ENCODE peak calls at places on chromosomes 3 and 15, in seven cellular contexts. V is uterus; O is IMR-90; J is CD8-positive, alpha-beta T cell; F is foreskin fibroblast; Y is epithelial cell of proximal tubule; D is GM23338. W is an unnamed sample.
A peak's percentile ranks its signal among the peaks of the same experiment; 100 is the strongest.

GRCh38 chr3:38489766-38490165 is 6.4 kb upstream of the EXOG start:
- DNase-seq in V (no peak), O (no peak), J (no peak), F (no peak), Y (no peak), D (no peak), W (no peak)

GRCh38 chr15:95850837-95851236 is 479.7 kb upstream of the NR2F2 start:
- DNase-seq in V (no peak), O (no peak), J (no peak), F (no peak), Y (no peak), D (no peak), W (no peak)

GRCh38 chr15:63044077-63044644 is 1.6 kb downstream of the TPM1 start:
- DNase-seq in V (no peak), O (no peak), J (no peak), F (no peak), Y (no peak), D (no peak), W (no peak)

GRCh38 chr3:101687142-101687931 is 819 bp upstream of the RPL24 start:
- DNase-seq in V (no peak), O (no peak), J (no peak), F (peak; percentile 21), Y (no peak), D (no peak), W (peak; percentile 32)

GRCh38 chr3:128123538-128124368 is at the start of gene RUVBL1:
- DNase-seq in V (peak; percentile 97), O (peak; percentile 96), J (peak; percentile 95), F (peak; percentile 100), Y (peak; percentile 58), D (peak; percentile 99), W (peak; percentile 93)

GRCh38 chr15:48459571-48460461 is 128.6 kb downstream of the DUT start:
- DNase-seq in V (no peak), O (peak; percentile 79), J (no peak), F (peak; percentile 80), Y (no peak), D (no peak), W (peak; percentile 34)

GRCh38 chr3:33229947-33230346 is 11.3 kb upstream of the SUSD5 start:
- DNase-seq in V (no peak), O (no peak), J (no peak), F (no peak), Y (no peak), D (no peak), W (no peak)

GRCh38 chr15:75891895-75892294 is 11.8 kb upstream of the FBXO22 start:
- DNase-seq in V (no peak), O (peak; percentile 96), J (no peak), F (peak; percentile 87), Y (peak; percentile 68), D (no peak), W (peak; percentile 76)

GRCh38 chr15:40852529-40852928 is 8.7 kb downstream of the SPINT1 start:
- DNase-seq in V (no peak), O (no peak), J (no peak), F (no peak), Y (no peak), D (no peak), W (no peak)

GRCh38 chr3:67082533-67083024 is 84.5 kb downstream of the KBTBD8 start:
- DNase-seq in V (no peak), O (no peak), J (no peak), F (no peak), Y (no peak), D (no peak), W (no peak)

GRCh38 chr15:64341961-64342360 is 14.0 kb downstream of the CSNK1G1 start:
- DNase-seq in V (no peak), O (no peak), J (no peak), F (no peak), Y (no peak), D (peak; percentile 13), W (no peak)

GRCh38 chr3:73815966-73816365 is 191.2 kb upstream of the PDZRN3 start:
- DNase-seq in V (no peak), O (no peak), J (no peak), F (no peak), Y (no peak), D (no peak), W (peak; percentile 67)

GRCh38 chr3:73812054-73812453 is 187.3 kb upstream of the PDZRN3 start:
- DNase-seq in V (no peak), O (no peak), J (no peak), F (no peak), Y (no peak), D (no peak), W (no peak)

GRCh38 chr3:73813978-73814292 is 189.2 kb upstream of the PDZRN3 start:
- DNase-seq in V (no peak), O (no peak), J (no peak), F (no peak), Y (no peak), D (no peak), W (no peak)

GRCh38 chr3:73808862-73809509 is 184.2 kb upstream of the PDZRN3 start:
- DNase-seq in V (no peak), O (no peak), J (no peak), F (no peak), Y (no peak), D (peak; percentile 14), W (peak; percentile 88)

DNA sequence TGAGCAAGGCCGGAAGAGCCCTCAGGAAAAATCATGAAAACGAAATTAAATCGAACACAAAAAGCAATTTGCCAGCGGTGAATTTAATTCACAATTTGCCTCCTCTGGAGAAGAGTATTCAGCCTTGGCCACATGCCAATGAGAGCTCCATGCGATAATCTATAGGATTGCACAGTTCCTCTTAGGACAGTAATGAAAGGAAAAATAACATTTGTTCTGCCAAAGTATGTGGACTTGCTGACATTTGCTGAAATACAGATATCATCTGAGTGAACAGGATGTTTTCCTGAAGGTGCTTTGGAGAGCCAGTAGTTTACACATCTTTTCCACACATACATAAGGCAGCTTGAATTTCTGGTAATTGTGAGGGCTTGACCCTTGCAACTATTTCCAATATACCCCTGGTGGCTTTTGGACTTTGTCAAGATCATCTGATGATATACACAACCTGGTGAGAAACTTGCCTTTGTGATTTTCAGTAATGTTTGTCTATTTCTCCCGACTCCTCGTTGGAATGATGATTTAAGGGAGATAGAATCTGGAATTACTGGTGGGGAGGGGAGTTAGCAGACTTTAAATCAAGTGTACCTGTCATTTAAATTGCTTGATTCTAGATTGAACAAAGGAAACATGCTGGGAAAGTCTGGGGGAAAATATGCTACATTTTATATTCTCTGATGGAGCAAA is 188.7 kb upstream of the PDZRN3 start:
- DNase-seq in V (peak; percentile 25), O (no peak), J (no peak), F (peak; percentile 18), Y (no peak), D (no peak), W (no peak)
- H3K4me3 ChIP-seq in V (no peak overlapping the region), O (no peak overlapping the region), J (no peak overlapping the region), F (no peak overlapping the region), Y (no peak overlapping the region), D (no peak overlapping the region), W (no peak overlapping the region)

GRCh38 chr15:42344763-42345162 is 14.5 kb upstream of the CAPN3 start:
- DNase-seq in V (peak; percentile 17), O (peak; percentile 83), J (no peak), F (peak; percentile 78), Y (no peak), D (no peak), W (peak; percentile 69)
- H3K4me3 ChIP-seq in V (no peak overlapping the region), O (no peak overlapping the region), J (no peak overlapping the region), F (no peak overlapping the region), Y (no peak overlapping the region), D (no peak overlapping the region), W (no peak overlapping the region)

GRCh38 chr15:59438891-59439290 is 905 bp downstream of the FAM81A start:
- DNase-seq in V (peak; percentile 34), O (no peak), J (no peak), F (peak; percentile 43), Y (no peak), D (no peak), W (peak; percentile 45)
- H3K4me3 ChIP-seq in V (no peak overlapping the region), O (no peak overlapping the region), J (no peak overlapping the region), F (peak overlapping the region; percentile 41), Y (peak overlapping the region; percentile 65), D (peak overlapping the region; percentile 76), W (no peak overlapping the region)

DNA sequence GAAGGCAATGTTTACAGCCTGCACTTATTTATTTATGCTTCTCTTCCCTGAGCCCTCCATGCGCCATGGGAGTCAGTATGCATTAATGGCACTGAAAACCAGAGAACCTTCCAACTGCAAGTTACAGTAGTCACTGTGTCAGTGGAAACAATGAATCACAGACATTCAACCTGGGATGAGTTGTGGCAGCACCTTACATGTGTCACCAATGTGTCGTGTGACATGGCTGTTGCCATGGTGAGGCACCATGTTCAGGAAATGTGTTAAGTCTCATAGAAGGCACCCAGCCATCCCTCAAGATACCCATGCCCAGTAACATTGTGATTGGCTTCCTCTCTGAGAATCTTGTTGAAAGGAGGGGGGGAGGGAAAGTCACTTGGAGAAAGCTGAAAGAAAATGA is 105.0 kb downstream of the FOXP1 start:
- DNase-seq in V (no peak), O (peak; percentile 26), J (peak; percentile 69), F (no peak), Y (no peak), D (no peak), W (peak; percentile 65)
- H3K4me3 ChIP-seq in V (no peak overlapping the region), O (no peak overlapping the region), J (peak overlapping the region; percentile 5), F (no peak overlapping the region), Y (no peak overlapping the region), D (no peak overlapping the region), W (no peak overlapping the region)

W was measured in bronchial epithelial cell.